ENCODE peak calls at places on chromosomes 16 and 17, in four cellular contexts. F, B, S and X are unnamed samples. For H3K4me1 and H3K9me3, the result is how much of the 10 kb centered on the place peaks cover.

GRCh38 chr16:79380990-79381389 is 219.5 kb downstream of the MAF start:
- DNase-seq in S (no peak), F (no peak), B (no peak), X (no peak)

GRCh38 chr16:79790854-79791253 is 190.3 kb upstream of the MAF start:
- DNase-seq in B (no peak), F (no peak), S (no peak), X (no peak)

GRCh38 chr17:33112763-33113162 is 121.1 kb downstream of the SPACA3 start:
- DNase-seq in S (no peak), B (no peak), F (no peak), X (no peak)

GRCh38 chr17:6507535-6507934 is 48.8 kb downstream of the PITPNM3 start:
- DNase-seq in F (peak), B (no peak), S (no peak), X (no peak)

GRCh38 chr16:76265434-76266045 is 11.7 kb upstream of the CNTNAP4 start:
- DNase-seq in F (peak), B (no peak), S (peak), X (peak)

GRCh38 chr16:49854227-49855203 is 1.4 kb downstream of the ZNF423 start:
- DNase-seq in B (no peak), S (peak), F (peak), X (peak)

GRCh38 chr16:89005201-89006035 is 28.4 kb upstream of the CBFA2T3 start:
- DNase-seq in S (no peak), F (no peak), B (no peak), X (no peak)

GRCh38 chr17:27559506-27559931 is 71.5 kb upstream of the LGALS9 start:
- DNase-seq in B (no peak), F (peak), S (no peak), X (peak)

DNA sequence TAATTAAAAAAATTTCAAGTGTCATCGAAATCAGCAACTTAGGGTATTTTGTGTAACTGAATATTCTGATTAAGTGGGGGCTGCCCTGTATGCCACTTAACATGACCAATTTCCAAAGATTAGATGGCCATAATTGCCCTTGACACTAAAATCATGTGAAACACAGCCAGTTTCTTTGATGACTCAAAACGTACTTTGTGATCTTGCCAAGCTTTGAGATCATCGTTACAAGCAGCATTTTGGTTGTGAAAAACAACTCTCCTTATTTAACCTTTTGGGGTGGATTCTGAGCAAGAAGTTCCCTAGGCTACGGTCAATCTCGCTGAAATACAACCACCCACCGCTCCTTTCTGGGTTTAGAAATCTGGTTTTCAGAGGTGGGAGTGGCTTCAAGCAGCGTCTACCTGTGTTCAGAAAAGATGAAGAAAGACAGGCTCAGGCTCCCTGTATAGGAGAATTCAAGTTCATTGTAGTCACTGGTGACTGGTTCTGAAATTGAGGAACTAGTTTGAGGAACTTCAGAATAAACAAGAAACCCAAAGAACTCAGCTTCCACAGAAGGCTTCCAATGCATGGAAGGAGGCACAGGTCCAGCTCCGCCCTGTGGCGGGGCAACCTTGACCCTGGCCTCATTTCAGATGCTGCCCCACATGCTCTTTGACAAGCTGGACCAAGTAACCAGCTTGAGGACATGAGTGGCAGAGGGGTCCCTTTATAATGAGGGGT is 9.4 kb downstream of the MAP3K14 start:
- DNase-seq in B (no peak), F (no peak), S (no peak), X (no peak)
- H3K4me1 ChIP-seq in B (under half), F (under half), S (under half), X (under half)

DNA sequence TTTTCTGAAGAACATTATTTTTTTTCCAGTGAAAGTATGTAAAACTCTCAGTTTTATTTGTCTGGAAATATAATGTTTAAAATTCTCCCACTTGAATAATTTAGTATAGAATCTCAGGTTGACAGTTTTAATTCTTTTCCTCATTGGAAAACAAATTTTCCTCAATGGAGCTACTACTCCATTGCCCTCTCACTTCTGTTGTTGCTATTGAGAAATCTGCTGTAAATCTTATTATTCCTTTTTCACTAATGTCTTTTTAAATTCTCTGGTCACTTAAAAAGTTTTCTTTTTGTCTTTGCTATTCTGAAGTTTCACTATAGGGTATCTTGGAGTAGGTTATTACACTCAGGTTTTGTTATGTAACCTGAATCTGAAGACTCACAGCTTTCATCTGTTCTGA is 216.1 kb upstream of the PMFBP1 start:
- DNase-seq in B (no peak), S (no peak), F (no peak), X (no peak)
- H3K9me3 ChIP-seq in B (under half), S (under half), F (under half), X (under half)

GRCh38 chr16:87471278-87472141 is 21.3 kb downstream of the ZCCHC14 start:
- DNase-seq in B (no peak), F (peak), S (peak), X (no peak)
- H3K4me1 ChIP-seq in B (under half), F (under half), S (half or more), X (under half)

DNA sequence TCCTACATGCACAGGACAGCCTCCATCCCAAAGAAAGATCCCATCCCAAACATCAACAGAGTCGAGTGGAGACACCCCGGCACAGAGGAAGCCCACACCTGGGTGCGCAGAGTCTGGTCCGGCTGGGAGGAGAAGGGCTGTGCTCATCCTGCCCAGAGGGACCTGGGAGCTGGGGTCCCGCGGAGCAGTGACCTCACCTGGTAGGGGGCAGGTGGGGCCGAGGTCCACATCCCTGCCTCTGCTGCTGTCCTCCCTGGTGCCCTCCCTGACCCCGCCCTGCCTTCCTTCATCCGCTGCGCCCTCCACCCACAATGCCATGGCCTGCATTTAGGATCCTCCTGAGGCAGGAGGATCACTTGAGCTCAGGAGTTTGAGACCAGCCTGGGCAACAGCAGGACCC is 2.9 kb downstream of the C16orf90 start:
- DNase-seq in B (no peak), S (no peak), F (no peak), X (no peak)
- H3K9me3 ChIP-seq in B (under half), S (under half), F (under half), X (under half)

DNA sequence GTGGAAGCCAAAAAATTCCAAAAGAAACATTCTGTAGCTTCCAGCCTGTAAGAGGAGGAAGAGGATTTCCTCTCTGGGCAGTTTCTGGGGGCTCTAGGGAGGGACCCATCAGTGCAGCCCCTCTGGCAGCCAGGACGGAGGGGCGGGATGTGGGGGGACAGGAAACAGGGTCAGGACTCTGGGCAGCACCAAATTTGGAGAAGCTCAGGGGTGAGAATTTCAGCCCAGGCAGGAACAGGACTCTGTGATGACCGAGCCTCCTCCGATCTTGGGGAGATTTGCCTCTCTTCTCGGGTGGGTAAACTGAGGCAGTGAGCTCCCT is 18.4 kb upstream of the CIBAR2 start:
- DNase-seq in B (no peak), F (no peak), S (no peak), X (no peak)
- H3K4me1 ChIP-seq in B (under half), F (under half), S (under half), X (under half)

GRCh38 chr17:69444023-69444422 is 29.5 kb downstream of the MAP2K6 start:
- DNase-seq in F (no peak), S (no peak), B (no peak), X (no peak)
- H3K9me3 ChIP-seq in F (under half), S (under half), B (under half), X (under half)

GRCh38 chr16:4537376-4538066 is 1.1 kb downstream of the CDIP1 start:
- DNase-seq in F (peak), B (no peak), S (no peak), X (no peak)
- H3K4me1 ChIP-seq in F (under half), B (under half), S (under half), X (under half)

DNA sequence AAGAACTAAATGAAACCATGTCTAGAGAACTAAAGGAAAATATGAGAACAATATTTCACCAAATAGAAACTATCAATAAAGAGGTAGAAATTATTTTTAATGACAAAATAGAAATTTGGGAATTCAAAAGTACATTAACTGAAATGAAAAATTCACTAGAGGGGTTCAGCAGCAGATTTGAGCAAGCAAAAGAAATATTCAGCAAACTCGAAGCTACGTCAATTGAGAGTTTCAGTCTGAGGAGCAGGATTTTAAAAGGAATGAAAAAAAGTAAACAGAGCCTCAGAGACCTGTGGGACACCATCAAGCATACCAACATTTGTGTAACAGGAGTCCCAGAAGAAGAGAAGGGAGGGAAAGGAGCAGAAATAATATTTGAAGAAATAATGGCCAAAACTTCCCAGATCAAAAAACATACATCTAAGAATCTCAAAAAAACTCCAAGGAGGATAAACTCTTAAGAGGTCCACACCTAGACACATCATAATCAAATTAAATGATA is 38.3 kb downstream of the ZFP90 start:
- DNase-seq in S (no peak), B (no peak), F (no peak), X (no peak)
- H3K9me3 ChIP-seq in S (under half), B (under half), F (under half), X (under half)

DNA sequence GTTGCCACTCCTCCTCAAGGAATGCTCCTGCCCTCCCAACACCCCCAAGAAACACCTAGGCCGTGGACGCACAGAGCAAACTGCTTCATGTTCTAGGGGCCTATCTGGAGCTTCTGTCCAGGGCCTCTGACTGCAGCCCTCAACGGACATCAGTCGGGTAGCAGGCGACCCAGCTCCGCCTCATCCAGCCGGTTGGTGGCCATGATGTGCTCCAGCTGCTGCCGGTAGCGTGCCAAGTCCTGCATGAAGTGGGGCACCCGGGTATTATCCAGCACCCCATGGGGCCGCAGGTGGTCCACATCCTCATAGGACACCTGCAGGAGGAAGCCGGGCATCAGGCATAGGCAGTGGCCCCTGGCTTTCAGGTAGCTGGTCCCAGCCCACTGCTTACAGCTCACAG is 6.3 kb downstream of the NOL3 start:
- DNase-seq in F (no peak), B (no peak), S (no peak), X (no peak)
- H3K4me1 ChIP-seq in F (under half), B (under half), S (under half), X (under half)